ENCODE peak calls at places on chromosomes 12 and 14, in eight cellular contexts. E is CD8-positive, alpha-beta memory T cell; S is activated naive CD8-positive, alpha-beta T cell treated with anti-CD3 and anti-CD28 coated beads for 36 hours; W is cerebellar cortex; D is T-helper 9 cell; P is GM20000; Q is A172; Y is stimulated activated naive CD8-positive, alpha-beta T cell treated with anti-CD3 and anti-CD28 coated beads, Interleukin-15, amount 100 ng/mL, for 72 hours. M is an unnamed sample.

GRCh38 chr14:102200690-102201368 is 61.1 kb downstream of the WDR20 start:
- DNase-seq in E (no peak), S (no peak), W (no peak), D (no peak), P (no peak), Q (no peak), Y (no peak), M (no peak)

GRCh38 chr12:80195143-80195726 is 95.9 kb downstream of the OTOGL start:
- DNase-seq in E (no peak), S (no peak), W (peak), D (no peak), P (peak), Q (peak), Y (no peak), M (no peak)

GRCh38 chr14:39293629-39294028 is 59.9 kb downstream of the MIA2 start:
- DNase-seq in E (no peak), S (no peak), W (no peak), D (no peak), P (no peak), Q (no peak), Y (no peak), M (no peak)

GRCh38 chr12:32435921-32436710 is 36.8 kb downstream of the FGD4 start:
- DNase-seq in E (no peak), S (no peak), W (no peak), D (no peak), P (no peak), Q (no peak), Y (no peak), M (no peak)

GRCh38 chr14:74860179-74860578 is 15.8 kb downstream of the PROX2 start:
- DNase-seq in E (no peak), S (no peak), W (no peak), D (no peak), P (no peak), Q (no peak), Y (no peak), M (no peak)

GRCh38 chr14:103115845-103116572 is 7.3 kb upstream of the TNFAIP2 start:
- DNase-seq in E (no peak), S (no peak), W (no peak), D (no peak), P (no peak), Q (no peak), Y (no peak), M (no peak)

GRCh38 chr14:75972729-75973480 is 8.9 kb downstream of the TGFB3 start:
- DNase-seq in E (no peak), S (no peak), W (peak), D (no peak), P (no peak), Q (no peak), Y (no peak), M (no peak)

GRCh38 chr14:100524933-100525243 is 62.3 kb downstream of the BEGAIN start:
- DNase-seq in E (no peak), S (no peak), W (peak), D (no peak), P (peak), Q (no peak), Y (no peak), M (no peak)

GRCh38 chr14:94109915-94110250 is 653 bp upstream of the IFI27 start:
- DNase-seq in E (no peak), S (no peak), W (no peak), D (no peak), P (no peak), Q (no peak), Y (peak), M (no peak)

GRCh38 chr14:80215756-80216581 is 4.7 kb upstream of the DIO2 start:
- DNase-seq in E (no peak), S (no peak), W (no peak), D (no peak), P (no peak), Q (no peak), Y (no peak), M (no peak)

GRCh38 chr14:64388533-64389243 is 535 bp downstream of the MTHFD1 start:
- DNase-seq in E (no peak), S (peak), W (peak), D (no peak), P (no peak), Q (peak), Y (no peak), M (no peak)

GRCh38 chr14:31930493-31931225 is 146.4 kb upstream of the ARHGAP5 start:
- DNase-seq in E (no peak), S (no peak), W (no peak), D (no peak), P (no peak), Q (no peak), Y (no peak), M (no peak)

GRCh38 chr14:105290598-105291356 is 10.0 kb downstream of the BRF1 start:
- DNase-seq in E (peak), S (no peak), W (no peak), D (no peak), P (no peak), Q (no peak), Y (no peak), M (no peak)

GRCh38 chr12:81010641-81011040 is 67.2 kb upstream of the ACSS3 start:
- DNase-seq in E (no peak), S (no peak), W (no peak), D (no peak), P (no peak), Q (no peak), Y (no peak), M (no peak)

GRCh38 chr14:96297000-96297399 is 41.0 kb downstream of the BDKRB1 start:
- DNase-seq in E (no peak), S (no peak), W (peak), D (no peak), P (no peak), Q (no peak), Y (no peak), M (no peak)

GRCh38 chr12:68572650-68573049 is 38.0 kb upstream of the RAP1B start:
- DNase-seq in E (no peak), S (no peak), W (no peak), D (no peak), P (no peak), Q (no peak), Y (no peak), M (no peak)

GRCh38 chr14:70780396-70781075 is 28.8 kb downstream of the MAP3K9 start:
- DNase-seq in E (no peak), S (no peak), W (no peak), D (no peak), P (peak), Q (no peak), Y (no peak), M (no peak)

M was measured in stimulated activated naive CD4-positive, alpha-beta T cell.